ENCODE peak calls at places on chromosome 10, in six cellular contexts. K is activated gamma-delta T cell treated with Interleukin-2 at 50 U/mL for 16 hours, B is NCI-H69, U is progenitor cell of endocrine pancreas, Q is germinal center, H is NCI-H2081 treated with DMSO at 0.1 percent for 48 hours. E is an unnamed sample.

GRCh38 chr10:110910138-110910537 is 8.8 kb downstream of the BBIP1 start:
- DNase-seq in K (no peak), B (no peak), U (no peak), Q (no peak), H (no peak), E (no peak)

GRCh38 chr10:90458054-90458453 is 399.8 kb downstream of the HTR7 start:
- DNase-seq in K (no peak), B (no peak), U (no peak), Q (no peak), H (no peak), E (no peak)

GRCh38 chr10:57977262-57977661 is 290.4 kb downstream of the IPMK start:
- DNase-seq in K (no peak), B (no peak), U (no peak), Q (no peak), H (no peak), E (no peak)

GRCh38 chr10:122164028-122164601 is 107.0 kb upstream of the BTBD16 start:
- DNase-seq in K (no peak), B (peak), U (peak), Q (no peak), H (no peak), E (no peak)

GRCh38 chr10:93854985-93855384 is 38.8 kb upstream of the SLC35G1 start:
- DNase-seq in K (no peak), B (no peak), U (no peak), Q (no peak), H (no peak), E (no peak)

GRCh38 chr10:113454341-113455061 is 98.4 kb upstream of the HABP2 start:
- DNase-seq in K (no peak), B (peak), U (peak), Q (peak), H (no peak), E (no peak)

GRCh38 chr10:52965938-52966401 is 193.4 kb upstream of the MBL2 start:
- DNase-seq in K (no peak), B (no peak), U (no peak), Q (peak), H (no peak), E (no peak)

GRCh38 chr10:43352951-43353350 is 18.5 kb upstream of the FXYD4 start:
- DNase-seq in K (no peak), B (peak), U (no peak), Q (no peak), H (no peak), E (no peak)

GRCh38 chr10:18158698-18159342 is 18.6 kb downstream of the CACNB2 start:
- DNase-seq in K (no peak), B (no peak), U (no peak), Q (no peak), H (no peak), E (no peak)

GRCh38 chr10:131211556-131211955 is 100.0 kb downstream of the TCERG1L start:
- DNase-seq in K (no peak), B (no peak), U (no peak), Q (no peak), H (no peak), E (no peak)

GRCh38 chr10:66837335-66837734 is 88.5 kb upstream of the LRRTM3 start:
- DNase-seq in K (no peak), B (peak), U (no peak), Q (no peak), H (no peak), E (no peak)

GRCh38 chr10:96321822-96322221 is 17.6 kb downstream of the DNTT start:
- DNase-seq in K (no peak), B (peak), U (no peak), Q (no peak), H (no peak), E (no peak)

GRCh38 chr10:121665809-121666208 is 67.6 kb upstream of the FGFR2 start:
- DNase-seq in K (no peak), B (no peak), U (no peak), Q (no peak), H (no peak), E (no peak)

GRCh38 chr10:118253397-118253796 is 88.7 kb downstream of the FAM204A start:
- DNase-seq in K (no peak), B (no peak), U (no peak), Q (no peak), H (no peak), E (no peak)

GRCh38 chr10:16848562-16849154 is 31.4 kb upstream of the RSU1 start:
- DNase-seq in K (no peak), B (no peak), U (no peak), Q (no peak), H (no peak), E (no peak)

GRCh38 chr10:16941865-16942264 is 124.6 kb upstream of the RSU1 start:
- DNase-seq in K (no peak), B (no peak), U (no peak), Q (no peak), H (no peak), E (no peak)

GRCh38 chr10:93061594-93062498 is 1.2 kb downstream of the CYP26C1 start:
- DNase-seq in K (no peak), B (no peak), U (no peak), Q (no peak), H (no peak), E (no peak)

GRCh38 chr10:93475871-93476270 is 6.3 kb downstream of the MYOF start:
- DNase-seq in K (no peak), B (no peak), U (no peak), Q (no peak), H (no peak), E (no peak)

GRCh38 chr10:94630017-94630688 is 53.4 kb upstream of the CYP2C18 start:
- DNase-seq in K (no peak), B (peak), U (no peak), Q (peak), H (no peak), E (no peak)

GRCh38 chr10:133162910-133163856 is 3.2 kb downstream of the KNDC1 start:
- DNase-seq in K (no peak), B (no peak), U (peak), Q (no peak), H (no peak), E (no peak)

GRCh38 chr10:74585231-74586087 is 240.9 kb upstream of the KAT6B start:
- DNase-seq in K (peak), B (peak), U (no peak), Q (peak), H (peak), E (no peak)

GRCh38 chr10:71314028-71314693 is 4.9 kb upstream of the SLC29A3 start:
- DNase-seq in K (peak), B (peak), U (peak), Q (peak), H (no peak), E (no peak)

GRCh38 chr10:80070068-80070467 is 8.4 kb upstream of the TMEM254 start:
- DNase-seq in K (no peak), B (no peak), U (no peak), Q (no peak), H (no peak), E (no peak)

GRCh38 chr10:86336341-86336740 is 30.3 kb downstream of the GRID1 start:
- DNase-seq in K (no peak), B (peak), U (no peak), Q (no peak), H (no peak), E (no peak)

GRCh38 chr10:111475720-111476119 is 398.9 kb downstream of the ADRA2A start:
- DNase-seq in K (no peak), B (no peak), U (no peak), Q (no peak), H (no peak), E (no peak)

GRCh38 chr10:7756360-7756992 is 31.3 kb downstream of the KIN start:
- DNase-seq in K (no peak), B (peak), U (no peak), Q (peak), H (no peak), E (no peak)

GRCh38 chr10:86992929-86993328 is 24.6 kb downstream of the ADIRF start:
- DNase-seq in K (no peak), B (no peak), U (no peak), Q (no peak), H (no peak), E (no peak)

GRCh38 chr10:44030132-44030531 is 354.8 kb downstream of the CXCL12 start:
- DNase-seq in K (no peak), B (no peak), U (no peak), Q (peak), H (no peak), E (no peak)

GRCh38 chr10:103445767-103446567 is 6.2 kb downstream of the CALHM2 start:
- DNase-seq in K (no peak), B (no peak), U (no peak), Q (no peak), H (no peak), E (no peak)

GRCh38 chr10:36721851-36722250 is 403.5 kb upstream of the ANKRD30A start:
- DNase-seq in K (no peak), B (no peak), U (no peak), Q (no peak), H (no peak), E (no peak)

GRCh38 chr10:70566515-70567290 is 35.8 kb downstream of the PRF1 start:
- DNase-seq in K (no peak), B (no peak), U (no peak), Q (no peak), H (no peak), E (no peak)

GRCh38 chr10:110725809-110726641 is 81.9 kb downstream of the RBM20 start:
- DNase-seq in K (no peak), B (peak), U (no peak), Q (no peak), H (no peak), E (no peak)

GRCh38 chr10:98467506-98468318 is 21.0 kb upstream of the HPS1 start:
- DNase-seq in K (peak), B (peak), U (peak), Q (peak), H (peak), E (peak)

GRCh38 chr10:510415-510881 is 179.0 kb downstream of the DIP2C start:
- DNase-seq in K (no peak), B (no peak), U (no peak), Q (no peak), H (no peak), E (no peak)

E was measured in kidney epithelial cell.